ENCODE peak calls at places on chromosomes 6 and 20, in five cellular contexts. A is stimulated activated effector memory CD8-positive, alpha-beta T cell treated with anti-CD3 and anti-CD28 coated beads, Interleukin-12 subunit alpha, Interleukin-12 subunit beta, amount 100 ng/mL, for 72 hours; H is T-helper 1 cell; V is GM04503; W is GOT3. D is an unnamed sample.

GRCh38 chr6:155248021-155249001 is 15.5 kb upstream of the CLDN20 start:
- DNase-seq in A (no peak), H (peak), V (no peak), W (no peak), D (peak)

GRCh38 chr6:4931530-4932505 is 72.0 kb downstream of the RPP40 start:
- DNase-seq in A (no peak), H (no peak), V (no peak), W (no peak), D (no peak)

GRCh38 chr20:21099653-21100589 is 6.2 kb downstream of the LINC00237 start:
- DNase-seq in A (no peak), H (peak), V (no peak), W (no peak), D (no peak)

GRCh38 chr20:1971893-1972586 is 21.8 kb downstream of the PDYN start:
- DNase-seq in A (no peak), H (no peak), V (no peak), W (no peak), D (no peak)

GRCh38 chr20:11849976-11850670 is 67.6 kb upstream of the BTBD3 start:
- DNase-seq in A (no peak), H (no peak), V (peak), W (peak), D (no peak)

GRCh38 chr20:4040283-4041179 is 25.2 kb upstream of the RNF24 start:
- DNase-seq in A (no peak), H (peak), V (no peak), W (no peak), D (no peak)

GRCh38 chr6:154683756-154684523 is 49.3 kb upstream of the SCAF8 start:
- DNase-seq in A (no peak), H (peak), V (no peak), W (no peak), D (no peak)

GRCh38 chr20:59724457-59725366 is 120.4 kb downstream of the PHACTR3 start:
- DNase-seq in A (no peak), H (no peak), V (no peak), W (no peak), D (no peak)

GRCh38 chr20:50870572-50871161 is 60.6 kb downstream of the ADNP start:
- DNase-seq in A (no peak), H (no peak), V (no peak), W (no peak), D (no peak)

GRCh38 chr6:160767019-160767646 is 65.1 kb downstream of the PLG start:
- DNase-seq in A (peak), H (peak), V (no peak), W (peak), D (no peak)

GRCh38 chr6:106163446-106163965 is 77.4 kb downstream of the PRDM1 start:
- DNase-seq in A (no peak), H (peak), V (peak), W (peak), D (no peak)

GRCh38 chr6:139531148-139531547 is 156.7 kb upstream of the CITED2 start:
- DNase-seq in A (peak), H (peak), V (no peak), W (no peak), D (no peak)

GRCh38 chr20:51767867-51768758 is at the start of gene ATP9A:
- DNase-seq in A (no peak), H (no peak), V (no peak), W (no peak), D (no peak)

GRCh38 chr6:136764522-136764993 is 27.7 kb downstream of the MAP3K5 start:
- DNase-seq in A (no peak), H (peak), V (no peak), W (no peak), D (no peak)

GRCh38 chr6:114785235-114786127 is 442.7 kb upstream of the HS3ST5 start:
- DNase-seq in A (no peak), H (no peak), V (no peak), W (no peak), D (no peak)

GRCh38 chr6:13545885-13546284 is 28.5 kb upstream of the SIRT5 start:
- DNase-seq in A (no peak), H (no peak), V (no peak), W (no peak), D (no peak)

GRCh38 chr6:158060447-158061360 is 79.0 kb downstream of the SYNJ2 start:
- DNase-seq in A (no peak), H (no peak), V (peak), W (peak), D (no peak)

GRCh38 chr6:138818496-138819194 is 22.8 kb downstream of the ECT2L start:
- DNase-seq in A (no peak), H (peak), V (no peak), W (no peak), D (no peak)

GRCh38 chr6:1473598-1473997 is 84.2 kb downstream of the FOXF2 start:
- DNase-seq in A (no peak), H (no peak), V (no peak), W (no peak), D (no peak)

GRCh38 chr6:24537082-24537699 is 42.4 kb downstream of the ALDH5A1 start:
- DNase-seq in A (no peak), H (no peak), V (no peak), W (no peak), D (no peak)

GRCh38 chr6:7532232-7532631 is 9.2 kb upstream of the DSP start:
- DNase-seq in A (no peak), H (no peak), V (no peak), W (no peak), D (no peak)

GRCh38 chr20:48769111-48769879 is 58.5 kb downstream of the PREX1 start:
- DNase-seq in A (peak), H (peak), V (no peak), W (no peak), D (no peak)

GRCh38 chr6:135880066-135880972 is 28.8 kb downstream of the PDE7B start:
- DNase-seq in A (peak), H (peak), V (peak), W (no peak), D (no peak)

GRCh38 chr6:82268301-82268846 is 20.8 kb upstream of the IBTK start:
- DNase-seq in A (no peak), H (no peak), V (no peak), W (no peak), D (no peak)